ENCODE peak calls at places on chromosomes 2 and 18, in nine cellular contexts. One of them, this sample, is unnamed.

GRCh38 chr18:76662621-76663020 is 159.7 kb upstream of the ZNF236 start:
- DNase-seq in uterus: no peak
- DNase-seq in GM23248: no peak
- DNase-seq in T-helper 1 cell: no peak
- DNase-seq in kidney: no peak
- DNase-seq in NCI-H345: no peak
- DNase-seq in activated T-cell treated with anti-CD3 and anti-CD28 coated beads, Interleukin-2, amount 50 U/mL, for 72 hours: no peak
- DNase-seq in stimulated activated CD4-positive, alpha-beta T cell treated with anti-CD3 and anti-CD28 coated beads, Interleukin-1b, Interleukin-23, amount 100 ng/mL, for 48 hours: no peak
- DNase-seq in left cardiac atrium: no peak
- DNase-seq in this sample: no peak

GRCh38 chr18:3058328-3059191 is 45.6 kb upstream of the LPIN2 start:
- DNase-seq in uterus: no peak
- DNase-seq in GM23248: no peak
- DNase-seq in T-helper 1 cell: peak; percentile 81
- DNase-seq in kidney: no peak
- DNase-seq in NCI-H345: no peak
- DNase-seq in activated T-cell treated with anti-CD3 and anti-CD28 coated beads, Interleukin-2, amount 50 U/mL, for 72 hours: peak; percentile 25
- DNase-seq in stimulated activated CD4-positive, alpha-beta T cell treated with anti-CD3 and anti-CD28 coated beads, Interleukin-1b, Interleukin-23, amount 100 ng/mL, for 48 hours: no peak
- DNase-seq in left cardiac atrium: no peak
- DNase-seq in this sample: no peak

GRCh38 chr2:221264318-221264717 is 307.8 kb downstream of the EPHA4 start:
- DNase-seq in uterus: no peak
- DNase-seq in GM23248: no peak
- DNase-seq in T-helper 1 cell: no peak
- DNase-seq in kidney: no peak
- DNase-seq in NCI-H345: no peak
- DNase-seq in activated T-cell treated with anti-CD3 and anti-CD28 coated beads, Interleukin-2, amount 50 U/mL, for 72 hours: no peak
- DNase-seq in stimulated activated CD4-positive, alpha-beta T cell treated with anti-CD3 and anti-CD28 coated beads, Interleukin-1b, Interleukin-23, amount 100 ng/mL, for 48 hours: no peak
- DNase-seq in left cardiac atrium: no peak
- DNase-seq in this sample: no peak

GRCh38 chr18:44564922-44565321 is 115.8 kb upstream of the SETBP1 start:
- DNase-seq in uterus: no peak
- DNase-seq in GM23248: peak; percentile 82
- DNase-seq in T-helper 1 cell: no peak
- DNase-seq in kidney: no peak
- DNase-seq in NCI-H345: no peak
- DNase-seq in activated T-cell treated with anti-CD3 and anti-CD28 coated beads, Interleukin-2, amount 50 U/mL, for 72 hours: no peak
- DNase-seq in stimulated activated CD4-positive, alpha-beta T cell treated with anti-CD3 and anti-CD28 coated beads, Interleukin-1b, Interleukin-23, amount 100 ng/mL, for 48 hours: no peak
- DNase-seq in left cardiac atrium: no peak
- DNase-seq in this sample: no peak

GRCh38 chr2:183541766-183542165 is 417.5 kb downstream of the NUP35 start:
- DNase-seq in uterus: no peak
- DNase-seq in GM23248: peak; percentile 12
- DNase-seq in T-helper 1 cell: no peak
- DNase-seq in kidney: peak; percentile 22
- DNase-seq in NCI-H345: no peak
- DNase-seq in activated T-cell treated with anti-CD3 and anti-CD28 coated beads, Interleukin-2, amount 50 U/mL, for 72 hours: no peak
- DNase-seq in stimulated activated CD4-positive, alpha-beta T cell treated with anti-CD3 and anti-CD28 coated beads, Interleukin-1b, Interleukin-23, amount 100 ng/mL, for 48 hours: no peak
- DNase-seq in left cardiac atrium: no peak
- DNase-seq in this sample: no peak

GRCh38 chr2:226427538-226428307 is 371.9 kb downstream of the IRS1 start:
- DNase-seq in uterus: no peak
- DNase-seq in GM23248: peak; percentile 95
- DNase-seq in T-helper 1 cell: no peak
- DNase-seq in kidney: no peak
- DNase-seq in NCI-H345: no peak
- DNase-seq in activated T-cell treated with anti-CD3 and anti-CD28 coated beads, Interleukin-2, amount 50 U/mL, for 72 hours: no peak
- DNase-seq in stimulated activated CD4-positive, alpha-beta T cell treated with anti-CD3 and anti-CD28 coated beads, Interleukin-1b, Interleukin-23, amount 100 ng/mL, for 48 hours: no peak
- DNase-seq in left cardiac atrium: no peak
- DNase-seq in this sample: no peak

GRCh38 chr18:28018361-28018760 is 158.6 kb downstream of the CDH2 start:
- DNase-seq in uterus: no peak
- DNase-seq in GM23248: no peak
- DNase-seq in T-helper 1 cell: no peak
- DNase-seq in kidney: no peak
- DNase-seq in NCI-H345: no peak
- DNase-seq in activated T-cell treated with anti-CD3 and anti-CD28 coated beads, Interleukin-2, amount 50 U/mL, for 72 hours: no peak
- DNase-seq in stimulated activated CD4-positive, alpha-beta T cell treated with anti-CD3 and anti-CD28 coated beads, Interleukin-1b, Interleukin-23, amount 100 ng/mL, for 48 hours: no peak
- DNase-seq in left cardiac atrium: no peak
- DNase-seq in this sample: no peak

GRCh38 chr2:163604941-163605555 is 130.8 kb downstream of the FIGN start:
- DNase-seq in uterus: no peak
- DNase-seq in GM23248: peak; percentile 59
- DNase-seq in T-helper 1 cell: no peak
- DNase-seq in kidney: no peak
- DNase-seq in NCI-H345: no peak
- DNase-seq in activated T-cell treated with anti-CD3 and anti-CD28 coated beads, Interleukin-2, amount 50 U/mL, for 72 hours: no peak
- DNase-seq in stimulated activated CD4-positive, alpha-beta T cell treated with anti-CD3 and anti-CD28 coated beads, Interleukin-1b, Interleukin-23, amount 100 ng/mL, for 48 hours: no peak
- DNase-seq in left cardiac atrium: no peak
- DNase-seq in this sample: no peak

GRCh38 chr2:135047295-135047694 is at the start of gene MAP3K19:
- DNase-seq in uterus: no peak
- DNase-seq in GM23248: no peak
- DNase-seq in T-helper 1 cell: no peak
- DNase-seq in kidney: no peak
- DNase-seq in NCI-H345: peak; percentile 2
- DNase-seq in activated T-cell treated with anti-CD3 and anti-CD28 coated beads, Interleukin-2, amount 50 U/mL, for 72 hours: no peak
- DNase-seq in stimulated activated CD4-positive, alpha-beta T cell treated with anti-CD3 and anti-CD28 coated beads, Interleukin-1b, Interleukin-23, amount 100 ng/mL, for 48 hours: no peak
- DNase-seq in left cardiac atrium: no peak
- DNase-seq in this sample: no peak

This sample was measured in activated B cell treated with CpG ODN at 0.5 μM for 24 hours.